ENCODE peak calls at places on chromosomes 11 and 22, in four cellular contexts. E is HEK293T, P is HCT116, U is GM12878. V is an unnamed sample.

GRCh38 chr11:120501976-120502755 is 9.4 kb upstream of the GRIK4 start:
- DNase-seq in E (no peak), P (no peak), U (no peak), V (no peak)

GRCh38 chr22:35192121-35192918 is 65.0 kb upstream of the HMGXB4 start:
- DNase-seq in E (no peak), P (no peak), U (no peak), V (no peak)

GRCh38 chr11:33861366-33861765 is 30.5 kb downstream of the LMO2 start:
- DNase-seq in E (no peak), P (no peak), U (no peak), V (no peak)

GRCh38 chr11:82631722-82632630 is 101.7 kb downstream of the FAM181B start:
- DNase-seq in E (no peak), P (no peak), U (peak; percentile 27), V (no peak)

GRCh38 chr11:75371930-75372876 is 20.7 kb upstream of the ARRB1 start:
- DNase-seq in E (no peak), P (no peak), U (no peak), V (no peak)

GRCh38 chr11:65868076-65868667 is 4.4 kb downstream of the EFEMP2 start:
- DNase-seq in E (no peak), P (no peak), U (no peak), V (no peak)

GRCh38 chr11:59112494-59112893 is 5.5 kb downstream of the FAM111B start:
- DNase-seq in E (no peak), P (no peak), U (no peak), V (no peak)

GRCh38 chr11:46252373-46252914 is 25.0 kb upstream of the CREB3L1 start:
- DNase-seq in E (no peak), P (no peak), U (no peak), V (no peak)

GRCh38 chr22:35140879-35141745 is 75.2 kb downstream of the ISX start:
- DNase-seq in E (no peak), P (no peak), U (no peak), V (peak; percentile 50)

GRCh38 chr11:44226945-44227344 is 83.0 kb downstream of the ALX4 start:
- DNase-seq in E (no peak), P (no peak), U (no peak), V (no peak)
- TF ChIP-seq SP1 in E (no peak), P (no peak), U (no peak), V (no peak)

DNA sequence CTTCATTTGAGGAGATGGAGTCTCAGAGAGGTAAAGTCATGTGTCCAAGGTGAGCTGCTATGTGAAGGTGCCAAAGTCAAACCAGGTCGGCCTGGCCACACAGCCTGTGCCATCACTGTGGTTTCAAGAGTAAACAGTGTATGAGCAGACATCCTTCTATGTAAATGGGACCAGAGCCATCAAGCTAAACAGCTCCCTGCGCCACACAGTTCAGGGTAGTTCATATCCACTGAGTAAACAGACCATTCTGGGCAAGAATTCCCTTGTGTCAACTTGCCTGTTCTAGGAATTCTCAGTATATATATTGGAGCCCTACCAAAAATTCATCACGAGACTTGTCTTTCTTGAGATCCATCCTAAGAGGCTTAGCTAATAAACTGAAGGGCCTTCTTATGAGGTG is 77.5 kb downstream of the AMOTL1 start:
- DNase-seq in E (no peak), P (no peak), U (no peak), V (no peak)
- TF ChIP-seq SP1 in E (no peak), P (no peak), U (no peak), V (no peak)

GRCh38 chr11:44858796-44859527 is 91.7 kb downstream of the TP53I11 start:
- DNase-seq in E (no peak), P (no peak), U (no peak), V (no peak)
- TF ChIP-seq SP1 in E (no peak), P (no peak), U (no peak), V (no peak)

DNA sequence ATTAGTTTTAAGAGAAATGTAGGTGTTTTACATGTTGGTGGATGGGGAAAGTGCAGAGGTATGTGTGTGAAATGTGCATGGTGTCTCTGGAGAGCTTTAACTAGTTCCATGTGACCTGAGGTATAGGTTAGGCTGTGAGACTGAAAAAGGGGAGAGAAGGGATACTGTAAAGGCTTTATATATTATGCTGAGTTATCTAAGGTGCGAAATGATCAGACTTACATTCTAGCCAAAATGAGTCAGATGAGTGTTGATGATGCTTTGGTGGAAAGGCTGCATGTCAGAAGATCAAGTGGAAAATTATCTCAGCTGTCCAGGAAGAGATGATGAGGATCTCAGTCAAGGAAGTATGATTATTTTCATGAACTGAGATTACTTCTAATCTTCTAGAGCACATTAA is 15.8 kb downstream of the ACAT1 start:
- DNase-seq in E (no peak), P (no peak), U (no peak), V (no peak)
- TF ChIP-seq SP1 in E (no peak), P (no peak), U (no peak), V (no peak)

GRCh38 chr11:110827276-110827675 is 115.0 kb upstream of the ARHGAP20 start:
- DNase-seq in E (no peak), P (no peak), U (no peak), V (no peak)
- TF ChIP-seq SP1 in E (no peak), P (no peak), U (no peak), V (no peak)

DNA sequence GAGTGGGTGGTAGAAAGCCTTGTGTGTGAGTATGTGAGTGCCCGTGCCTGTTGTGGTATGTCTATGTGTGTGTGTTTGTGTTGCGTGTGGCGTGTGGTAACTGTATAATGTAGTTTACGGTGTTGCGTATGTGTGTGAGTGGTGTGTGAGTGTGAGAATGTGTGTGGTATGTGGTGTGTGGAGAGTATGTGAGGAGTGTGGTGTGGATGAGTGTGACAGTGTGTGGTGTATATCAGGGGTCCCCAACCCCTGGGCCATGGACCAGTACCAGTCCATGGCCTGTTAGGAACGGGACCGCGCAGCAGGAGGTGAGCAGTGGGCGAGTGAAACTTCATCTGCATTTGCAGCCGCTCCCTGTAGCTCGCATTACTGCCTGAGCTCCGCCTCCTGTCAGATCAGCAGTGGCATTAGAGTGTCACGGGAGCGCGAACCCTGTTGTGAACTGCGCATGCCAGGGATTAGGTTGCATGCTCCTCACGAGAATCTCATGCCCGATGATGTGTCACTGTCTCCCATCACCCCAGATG is 5.7 kb downstream of the UPK3A start:
- DNase-seq in E (no peak), P (peak; percentile 64), U (no peak), V (no peak)
- TF ChIP-seq SP1 in E (no peak), P (no peak), U (no peak), V (no peak)

DNA sequence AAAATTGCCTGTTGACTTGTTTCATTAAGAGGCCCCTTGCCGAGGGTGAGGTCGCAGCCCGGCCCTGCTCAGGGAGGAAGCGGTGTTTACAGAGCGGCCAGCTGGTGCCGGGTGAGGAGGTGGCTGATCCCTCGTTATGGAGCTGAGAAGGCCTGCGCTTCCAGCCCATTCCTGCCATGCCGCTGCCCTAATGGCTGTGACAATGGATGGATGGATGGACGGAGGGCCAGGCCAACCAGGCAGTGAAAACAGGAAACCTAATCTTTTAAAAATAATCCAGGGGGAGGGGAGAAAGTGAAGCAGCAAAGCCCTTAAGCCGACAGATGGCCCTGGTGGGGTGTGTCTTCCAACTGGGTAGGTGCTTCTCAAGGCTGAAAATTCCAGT is 38.5 kb downstream of the BCR start:
- DNase-seq in E (peak; percentile 58), P (no peak), U (no peak), V (no peak)
- TF ChIP-seq SP1 in E (no peak), P (no peak), U (no peak), V (no peak)

DNA sequence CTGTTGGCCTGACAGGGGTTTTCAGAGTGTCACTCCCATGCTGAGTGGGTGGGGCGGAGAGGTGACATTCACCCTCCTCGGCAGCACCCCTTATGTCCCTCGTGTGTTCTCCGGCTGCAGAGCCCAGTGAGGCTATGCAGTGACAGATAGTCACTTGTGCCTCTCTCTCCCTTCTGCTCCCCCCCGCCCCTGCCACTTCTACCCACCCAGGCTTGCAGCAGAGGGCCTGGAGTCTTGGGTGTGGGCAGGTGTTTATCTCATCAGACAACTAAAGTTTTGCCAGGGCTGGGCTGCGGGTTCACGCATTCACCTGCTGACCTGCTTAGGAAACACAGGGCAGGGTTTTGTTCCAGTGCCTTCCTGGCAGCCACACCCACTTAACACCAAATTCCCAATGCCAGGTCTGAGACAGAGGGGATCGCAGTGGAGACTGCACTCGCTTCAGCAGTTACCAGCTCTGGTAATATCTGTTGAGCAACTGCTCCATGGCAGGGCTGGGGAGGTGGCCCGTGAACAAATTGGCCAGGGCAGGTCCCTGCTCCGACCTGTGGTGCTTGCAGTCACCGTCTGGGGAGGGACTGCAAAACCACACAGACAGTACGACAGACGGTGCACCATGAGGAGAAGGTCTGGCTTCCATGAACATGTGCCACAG is 50.5 kb upstream of the ADA2 start:
- DNase-seq in E (no peak), P (no peak), U (no peak), V (no peak)
- TF ChIP-seq SP1 in E (no peak), P (no peak), U (no peak), V (no peak)

GRCh38 chr11:95863486-95864140 is 60.3 kb downstream of the MTMR2 start:
- DNase-seq in E (no peak), P (no peak), U (no peak), V (no peak)
- TF ChIP-seq SP1 in E (no peak), P (no peak), U (no peak), V (no peak)

V was measured in K562.